ENCODE peak calls at places on chromosome 17, in six cellular contexts. T is psoas muscle; K is tibial nerve; H is stimulated activated CD4-positive, alpha-beta T cell treated with anti-CD3 and anti-CD28 coated beads, Interleukin-15, amount 100 ng/mL, for 48 hours; Z is EL; D is glutamatergic neuron. U is an unnamed sample.
A peak's percentile ranks its signal among the peaks of the same experiment; 100 is the strongest.

GRCh38 chr17:71237903-71238538 is 882.8 kb upstream of the SOX9 start:
- DNase-seq in T (no peak), K (no peak), H (no peak), Z (peak; percentile 49), D (no peak), U (no peak)

GRCh38 chr17:50919321-50920040 is 53.3 kb upstream of the TOB1 start:
- DNase-seq in T (peak; percentile 67), K (peak; percentile 65), H (peak; percentile 67), Z (peak; percentile 86), D (peak; percentile 80), U (peak; percentile 93)

GRCh38 chr17:62626719-62627218 is 701 bp upstream of the MRC2 start:
- DNase-seq in T (peak; percentile 67), K (peak; percentile 45), H (no peak), Z (peak; percentile 85), D (peak; percentile 60), U (no peak)

GRCh38 chr17:78414178-78415162 is 36.0 kb downstream of the PGS1 start:
- DNase-seq in T (no peak), K (no peak), H (no peak), Z (no peak), D (no peak), U (no peak)

GRCh38 chr17:40309031-40309937 is at the start of gene RARA:
- DNase-seq in T (peak; percentile 52), K (peak; percentile 10), H (no peak), Z (no peak), D (peak; percentile 69), U (peak; percentile 88)

GRCh38 chr17:42053701-42054100 is 3.3 kb upstream of the C17orf113 start:
- DNase-seq in T (no peak), K (no peak), H (no peak), Z (no peak), D (no peak), U (peak; percentile 56)

GRCh38 chr17:76869878-76870714 is 1.9 kb downstream of the MGAT5B start:
- DNase-seq in T (no peak), K (no peak), H (no peak), Z (no peak), D (no peak), U (no peak)

GRCh38 chr17:17400070-17400469 is 76.7 kb upstream of the MED9 start:
- DNase-seq in T (no peak), K (no peak), H (no peak), Z (no peak), D (no peak), U (no peak)

GRCh38 chr17:48125829-48126612 is 18.5 kb downstream of the SNX11 start:
- DNase-seq in T (no peak), K (no peak), H (no peak), Z (no peak), D (peak; percentile 37), U (peak; percentile 30)

GRCh38 chr17:50421308-50422031 is 4.5 kb upstream of the ACSF2 start:
- DNase-seq in T (no peak), K (no peak), H (no peak), Z (peak; percentile 24), D (no peak), U (no peak)

GRCh38 chr17:8532021-8532420 is 96.3 kb downstream of the NDEL1 start:
- DNase-seq in T (no peak), K (no peak), H (no peak), Z (no peak), D (no peak), U (no peak)

GRCh38 chr17:20071824-20072691 is 62.9 kb downstream of the SPECC1 start:
- DNase-seq in T (no peak), K (no peak), H (no peak), Z (no peak), D (no peak), U (no peak)

GRCh38 chr17:30950669-30951399 is 20.0 kb upstream of the RNF135 start:
- DNase-seq in T (peak; percentile 57), K (peak; percentile 32), H (no peak), Z (peak; percentile 85), D (no peak), U (no peak)

GRCh38 chr17:44522883-44523671 is 19.9 kb upstream of the GPATCH8 start:
- DNase-seq in T (peak; percentile 67), K (peak; percentile 38), H (peak; percentile 54), Z (peak; percentile 73), D (peak; percentile 56), U (no peak)

GRCh38 chr17:75876190-75876937 is 2.0 kb downstream of the TRIM47 start:
- DNase-seq in T (peak; percentile 47), K (no peak), H (no peak), Z (no peak), D (peak; percentile 48), U (no peak)

GRCh38 chr17:58741121-58741625 is 14.5 kb upstream of the PPM1E start:
- DNase-seq in T (no peak), K (no peak), H (no peak), Z (peak; percentile 12), D (no peak), U (no peak)

GRCh38 chr17:49431743-49432142 is 17.1 kb upstream of the PHB1 start:
- DNase-seq in T (no peak), K (no peak), H (no peak), Z (no peak), D (no peak), U (no peak)

GRCh38 chr17:83050651-83051422 is 28.6 kb upstream of the METRNL start:
- DNase-seq in T (no peak), K (no peak), H (no peak), Z (no peak), D (no peak), U (no peak)

GRCh38 chr17:77886387-77886728 is 72.1 kb upstream of the TNRC6C start:
- DNase-seq in T (peak; percentile 44), K (no peak), H (no peak), Z (no peak), D (peak; percentile 13), U (no peak)

GRCh38 chr17:1143573-1143972 is 36.2 kb downstream of the ABR start:
- DNase-seq in T (no peak), K (no peak), H (no peak), Z (no peak), D (peak; percentile 54), U (peak; percentile 75)

GRCh38 chr17:82458885-82459424 is 414 bp downstream of the NARF start:
- DNase-seq in T (no peak), K (no peak), H (no peak), Z (peak; percentile 31), D (peak; percentile 48), U (no peak)

GRCh38 chr17:40556198-40556661 is 9.0 kb downstream of the CCR7 start:
- DNase-seq in T (no peak), K (no peak), H (no peak), Z (no peak), D (no peak), U (no peak)

GRCh38 chr17:36525113-36525512 is 9.6 kb downstream of the MYO19 start:
- DNase-seq in T (no peak), K (no peak), H (no peak), Z (peak; percentile 33), D (no peak), U (no peak)

GRCh38 chr17:39634384-39634871 is 2.5 kb upstream of the STARD3 start:
- DNase-seq in T (no peak), K (no peak), H (no peak), Z (peak; percentile 55), D (no peak), U (peak; percentile 69)

GRCh38 chr17:16933317-16934132 is 38.4 kb downstream of the TNFRSF13B start:
- DNase-seq in T (peak; percentile 58), K (no peak), H (no peak), Z (no peak), D (no peak), U (no peak)

GRCh38 chr17:74446551-74447500 is 14.9 kb downstream of the GPRC5C start:
- DNase-seq in T (peak; percentile 88), K (peak; percentile 38), H (no peak), Z (no peak), D (no peak), U (no peak)

GRCh38 chr17:59165933-59166342 is 10.4 kb downstream of the PRR11 start:
- DNase-seq in T (no peak), K (no peak), H (no peak), Z (peak; percentile 68), D (peak; percentile 50), U (peak; percentile 50)

GRCh38 chr17:7281953-7282751 is 634 bp downstream of the SLC2A4 start:
- DNase-seq in T (peak; percentile 84), K (no peak), H (no peak), Z (no peak), D (no peak), U (peak; percentile 50)

GRCh38 chr17:15457723-15458094 is 9.7 kb downstream of the CDRT4 start:
- DNase-seq in T (peak; percentile 55), K (peak; percentile 65), H (no peak), Z (no peak), D (no peak), U (no peak)

GRCh38 chr17:62648247-62648953 is 20.9 kb downstream of the MRC2 start:
- DNase-seq in T (no peak), K (no peak), H (no peak), Z (no peak), D (no peak), U (no peak)

GRCh38 chr17:38415250-38416194 is 12.7 kb upstream of the ARHGAP23 start:
- DNase-seq in T (peak; percentile 36), K (no peak), H (no peak), Z (peak; percentile 67), D (peak; percentile 73), U (peak; percentile 88)

GRCh38 chr17:67770539-67770938 is 52.8 kb downstream of the NOL11 start:
- DNase-seq in T (no peak), K (no peak), H (no peak), Z (no peak), D (no peak), U (no peak)

GRCh38 chr17:82031885-82032627 is 578 bp downstream of the RAC3 start:
- DNase-seq in T (no peak), K (no peak), H (no peak), Z (no peak), D (no peak), U (no peak)

GRCh38 chr17:42422412-42422957 is 571 bp downstream of the CAVIN1 start:
- DNase-seq in T (peak; percentile 50), K (no peak), H (peak; percentile 13), Z (no peak), D (peak; percentile 32), U (no peak)

GRCh38 chr17:79002796-79003593 is 6.6 kb downstream of the CANT1 start:
- DNase-seq in T (no peak), K (no peak), H (no peak), Z (no peak), D (no peak), U (no peak)